ENCODE peak calls at places on chromosomes 16 and 17, in ten cellular contexts. One of them, this sample, is unnamed.
A peak's percentile ranks its signal among the peaks of the same experiment; 100 is the strongest.

GRCh38 chr17:15122857-15123256 is 142.3 kb downstream of the PMP22 start:
- DNase-seq in occipital lobe: no peak
- DNase-seq in stimulated activated CD4-positive, alpha-beta T cell treated with anti-CD3 and anti-CD28 coated beads, TNF-alpha, amount 100 ng/mL, for 48 hours: no peak
- DNase-seq in DMS 273 treated with DMSO at 0.1 percent for 48 hours: no peak
- DNase-seq in HT1080: no peak
- DNase-seq in activated T-cell treated with anti-CD3 and anti-CD28 coated beads, Interleukin-2, amount 50 U/mL, for 72 hours: no peak
- DNase-seq in renal cortical epithelial cell: no peak
- DNase-seq in progenitor cell of endocrine pancreas: no peak
- DNase-seq in tibial artery: no peak
- DNase-seq in WTC11: no peak
- DNase-seq in this sample: no peak

GRCh38 chr17:66578781-66579489 is 256.0 kb upstream of the CACNG5 start:
- DNase-seq in occipital lobe: no peak
- DNase-seq in stimulated activated CD4-positive, alpha-beta T cell treated with anti-CD3 and anti-CD28 coated beads, TNF-alpha, amount 100 ng/mL, for 48 hours: no peak
- DNase-seq in DMS 273 treated with DMSO at 0.1 percent for 48 hours: no peak
- DNase-seq in HT1080: peak; percentile 38
- DNase-seq in activated T-cell treated with anti-CD3 and anti-CD28 coated beads, Interleukin-2, amount 50 U/mL, for 72 hours: no peak
- DNase-seq in renal cortical epithelial cell: no peak
- DNase-seq in progenitor cell of endocrine pancreas: no peak
- DNase-seq in tibial artery: no peak
- DNase-seq in WTC11: no peak
- DNase-seq in this sample: no peak

GRCh38 chr17:77526259-77526711 is 385.5 kb downstream of the SEC14L1 start:
- DNase-seq in occipital lobe: no peak
- DNase-seq in stimulated activated CD4-positive, alpha-beta T cell treated with anti-CD3 and anti-CD28 coated beads, TNF-alpha, amount 100 ng/mL, for 48 hours: no peak
- DNase-seq in DMS 273 treated with DMSO at 0.1 percent for 48 hours: no peak
- DNase-seq in HT1080: no peak
- DNase-seq in activated T-cell treated with anti-CD3 and anti-CD28 coated beads, Interleukin-2, amount 50 U/mL, for 72 hours: no peak
- DNase-seq in renal cortical epithelial cell: no peak
- DNase-seq in progenitor cell of endocrine pancreas: no peak
- DNase-seq in tibial artery: peak; percentile 20
- DNase-seq in WTC11: no peak
- DNase-seq in this sample: peak; percentile 1

GRCh38 chr16:87698676-87699179 is 67.1 kb downstream of the KLHDC4 start:
- DNase-seq in occipital lobe: no peak
- DNase-seq in stimulated activated CD4-positive, alpha-beta T cell treated with anti-CD3 and anti-CD28 coated beads, TNF-alpha, amount 100 ng/mL, for 48 hours: no peak
- DNase-seq in DMS 273 treated with DMSO at 0.1 percent for 48 hours: no peak
- DNase-seq in HT1080: no peak
- DNase-seq in activated T-cell treated with anti-CD3 and anti-CD28 coated beads, Interleukin-2, amount 50 U/mL, for 72 hours: no peak
- DNase-seq in renal cortical epithelial cell: no peak
- DNase-seq in progenitor cell of endocrine pancreas: no peak
- DNase-seq in tibial artery: no peak
- DNase-seq in WTC11: no peak
- DNase-seq in this sample: no peak

GRCh38 chr17:21211825-21212479 is 2.0 kb downstream of the TMEM11 start:
- DNase-seq in occipital lobe: no peak
- DNase-seq in stimulated activated CD4-positive, alpha-beta T cell treated with anti-CD3 and anti-CD28 coated beads, TNF-alpha, amount 100 ng/mL, for 48 hours: no peak
- DNase-seq in DMS 273 treated with DMSO at 0.1 percent for 48 hours: no peak
- DNase-seq in HT1080: no peak
- DNase-seq in activated T-cell treated with anti-CD3 and anti-CD28 coated beads, Interleukin-2, amount 50 U/mL, for 72 hours: no peak
- DNase-seq in renal cortical epithelial cell: no peak
- DNase-seq in progenitor cell of endocrine pancreas: no peak
- DNase-seq in tibial artery: no peak
- DNase-seq in WTC11: no peak
- DNase-seq in this sample: no peak

GRCh38 chr17:79623786-79624657 is 13.2 kb upstream of the RBFOX3 start:
- DNase-seq in occipital lobe: no peak
- DNase-seq in stimulated activated CD4-positive, alpha-beta T cell treated with anti-CD3 and anti-CD28 coated beads, TNF-alpha, amount 100 ng/mL, for 48 hours: no peak
- DNase-seq in DMS 273 treated with DMSO at 0.1 percent for 48 hours: no peak
- DNase-seq in HT1080: no peak
- DNase-seq in activated T-cell treated with anti-CD3 and anti-CD28 coated beads, Interleukin-2, amount 50 U/mL, for 72 hours: no peak
- DNase-seq in renal cortical epithelial cell: no peak
- DNase-seq in progenitor cell of endocrine pancreas: no peak
- DNase-seq in tibial artery: peak; percentile 23
- DNase-seq in WTC11: peak; percentile 7
- DNase-seq in this sample: peak; percentile 8

GRCh38 chr16:50306287-50306686 is 39.9 kb downstream of the ADCY7 start:
- DNase-seq in occipital lobe: no peak
- DNase-seq in stimulated activated CD4-positive, alpha-beta T cell treated with anti-CD3 and anti-CD28 coated beads, TNF-alpha, amount 100 ng/mL, for 48 hours: no peak
- DNase-seq in DMS 273 treated with DMSO at 0.1 percent for 48 hours: no peak
- DNase-seq in HT1080: no peak
- DNase-seq in activated T-cell treated with anti-CD3 and anti-CD28 coated beads, Interleukin-2, amount 50 U/mL, for 72 hours: no peak
- DNase-seq in renal cortical epithelial cell: no peak
- DNase-seq in progenitor cell of endocrine pancreas: no peak
- DNase-seq in tibial artery: peak; percentile 37
- DNase-seq in WTC11: no peak
- DNase-seq in this sample: peak; percentile 15

GRCh38 chr17:76716834-76717205 is 6.1 kb upstream of the MXRA7 start:
- DNase-seq in occipital lobe: no peak
- DNase-seq in stimulated activated CD4-positive, alpha-beta T cell treated with anti-CD3 and anti-CD28 coated beads, TNF-alpha, amount 100 ng/mL, for 48 hours: no peak
- DNase-seq in DMS 273 treated with DMSO at 0.1 percent for 48 hours: no peak
- DNase-seq in HT1080: peak; percentile 56
- DNase-seq in activated T-cell treated with anti-CD3 and anti-CD28 coated beads, Interleukin-2, amount 50 U/mL, for 72 hours: no peak
- DNase-seq in renal cortical epithelial cell: peak; percentile 54
- DNase-seq in progenitor cell of endocrine pancreas: no peak
- DNase-seq in tibial artery: peak; percentile 39
- DNase-seq in WTC11: no peak
- DNase-seq in this sample: no peak

GRCh38 chr16:57757883-57758282 is 22.3 kb downstream of the KATNB1 start:
- DNase-seq in occipital lobe: no peak
- DNase-seq in stimulated activated CD4-positive, alpha-beta T cell treated with anti-CD3 and anti-CD28 coated beads, TNF-alpha, amount 100 ng/mL, for 48 hours: no peak
- DNase-seq in DMS 273 treated with DMSO at 0.1 percent for 48 hours: no peak
- DNase-seq in HT1080: no peak
- DNase-seq in activated T-cell treated with anti-CD3 and anti-CD28 coated beads, Interleukin-2, amount 50 U/mL, for 72 hours: no peak
- DNase-seq in renal cortical epithelial cell: no peak
- DNase-seq in progenitor cell of endocrine pancreas: no peak
- DNase-seq in tibial artery: no peak
- DNase-seq in WTC11: no peak
- DNase-seq in this sample: no peak

GRCh38 chr17:81002409-81003361 is 11.0 kb downstream of the CHMP6 start:
- DNase-seq in occipital lobe: peak; percentile 28
- DNase-seq in stimulated activated CD4-positive, alpha-beta T cell treated with anti-CD3 and anti-CD28 coated beads, TNF-alpha, amount 100 ng/mL, for 48 hours: no peak
- DNase-seq in DMS 273 treated with DMSO at 0.1 percent for 48 hours: no peak
- DNase-seq in HT1080: peak; percentile 66
- DNase-seq in activated T-cell treated with anti-CD3 and anti-CD28 coated beads, Interleukin-2, amount 50 U/mL, for 72 hours: no peak
- DNase-seq in renal cortical epithelial cell: peak; percentile 45
- DNase-seq in progenitor cell of endocrine pancreas: no peak
- DNase-seq in tibial artery: no peak
- DNase-seq in WTC11: no peak
- DNase-seq in this sample: no peak

GRCh38 chr17:60630352-60630751 is 30.4 kb downstream of the PPM1D start:
- DNase-seq in occipital lobe: peak; percentile 28
- DNase-seq in stimulated activated CD4-positive, alpha-beta T cell treated with anti-CD3 and anti-CD28 coated beads, TNF-alpha, amount 100 ng/mL, for 48 hours: no peak
- DNase-seq in DMS 273 treated with DMSO at 0.1 percent for 48 hours: peak; percentile 45
- DNase-seq in HT1080: no peak
- DNase-seq in activated T-cell treated with anti-CD3 and anti-CD28 coated beads, Interleukin-2, amount 50 U/mL, for 72 hours: no peak
- DNase-seq in renal cortical epithelial cell: no peak
- DNase-seq in progenitor cell of endocrine pancreas: no peak
- DNase-seq in tibial artery: no peak
- DNase-seq in WTC11: no peak
- DNase-seq in this sample: no peak

GRCh38 chr17:78937561-78937960 is 12.4 kb upstream of the TIMP2 start:
- DNase-seq in occipital lobe: no peak
- DNase-seq in stimulated activated CD4-positive, alpha-beta T cell treated with anti-CD3 and anti-CD28 coated beads, TNF-alpha, amount 100 ng/mL, for 48 hours: no peak
- DNase-seq in DMS 273 treated with DMSO at 0.1 percent for 48 hours: no peak
- DNase-seq in HT1080: no peak
- DNase-seq in activated T-cell treated with anti-CD3 and anti-CD28 coated beads, Interleukin-2, amount 50 U/mL, for 72 hours: no peak
- DNase-seq in renal cortical epithelial cell: no peak
- DNase-seq in progenitor cell of endocrine pancreas: no peak
- DNase-seq in tibial artery: no peak
- DNase-seq in WTC11: no peak
- DNase-seq in this sample: no peak

GRCh38 chr17:80812362-80813088 is 179.1 kb upstream of the CHMP6 start:
- DNase-seq in occipital lobe: no peak
- DNase-seq in stimulated activated CD4-positive, alpha-beta T cell treated with anti-CD3 and anti-CD28 coated beads, TNF-alpha, amount 100 ng/mL, for 48 hours: no peak
- DNase-seq in DMS 273 treated with DMSO at 0.1 percent for 48 hours: no peak
- DNase-seq in HT1080: no peak
- DNase-seq in activated T-cell treated with anti-CD3 and anti-CD28 coated beads, Interleukin-2, amount 50 U/mL, for 72 hours: no peak
- DNase-seq in renal cortical epithelial cell: no peak
- DNase-seq in progenitor cell of endocrine pancreas: no peak
- DNase-seq in tibial artery: peak; percentile 35
- DNase-seq in WTC11: no peak
- DNase-seq in this sample: peak; percentile 25

GRCh38 chr16:85201566-85201965 is 89.3 kb upstream of the CIBAR2 start:
- DNase-seq in occipital lobe: no peak
- DNase-seq in stimulated activated CD4-positive, alpha-beta T cell treated with anti-CD3 and anti-CD28 coated beads, TNF-alpha, amount 100 ng/mL, for 48 hours: no peak
- DNase-seq in DMS 273 treated with DMSO at 0.1 percent for 48 hours: no peak
- DNase-seq in HT1080: no peak
- DNase-seq in activated T-cell treated with anti-CD3 and anti-CD28 coated beads, Interleukin-2, amount 50 U/mL, for 72 hours: no peak
- DNase-seq in renal cortical epithelial cell: no peak
- DNase-seq in progenitor cell of endocrine pancreas: no peak
- DNase-seq in tibial artery: no peak
- DNase-seq in WTC11: no peak
- DNase-seq in this sample: no peak

This sample was measured in dorsolateral prefrontal cortex.